ENCODE peak calls at places on chromosomes 11 and 22, in four cellular contexts. K, F, E and V are unnamed samples.

GRCh38 chr22:49883294-49883640 is 29.6 kb downstream of the ZBED4 start:
- DNase-seq in K (no peak), F (no peak), E (no peak), V (no peak)

GRCh38 chr11:8101421-8101820 is 20.4 kb downstream of the TUB start:
- DNase-seq in K (peak), E (no peak), F (no peak), V (no peak)

GRCh38 chr22:29032584-29032983 is 29.0 kb downstream of the C22orf31 start:
- DNase-seq in F (no peak), K (no peak), E (no peak), V (no peak)

GRCh38 chr22:30643055-30643875 is 7.7 kb downstream of the SLC35E4 start:
- DNase-seq in K (peak), F (no peak), E (no peak), V (no peak)

GRCh38 chr11:1478544-1478943 is 8.0 kb downstream of the MOB2 start:
- DNase-seq in E (no peak), K (peak), F (peak), V (no peak)

GRCh38 chr22:39997939-39998726 is 3.4 kb downstream of the FAM83F start:
- DNase-seq in E (no peak), F (peak), K (no peak), V (peak)

GRCh38 chr11:3995949-3996554 is 98.5 kb upstream of the RRM1 start:
- DNase-seq in E (no peak), F (peak), K (no peak), V (no peak)

GRCh38 chr11:60955566-60955965 is 3.6 kb upstream of the SLC15A3 start:
- DNase-seq in E (no peak), F (no peak), K (no peak), V (no peak)

GRCh38 chr11:20739004-20739612 is 69.7 kb downstream of the NELL1 start:
- DNase-seq in F (no peak), K (no peak), E (no peak), V (no peak)

GRCh38 chr22:29435236-29435635 is 3.1 kb upstream of the RFPL1 start:
- DNase-seq in K (no peak), F (no peak), E (no peak), V (no peak)

GRCh38 chr11:12126352-12127019 is 16.1 kb downstream of the MICAL2 start:
- DNase-seq in K (no peak), E (no peak), F (no peak), V (no peak)